ENCODE peak calls at places on chromosomes 2 and 18, in five cellular contexts. Q is endodermal cell; I is GM23248; J is upper lobe of right lung; M is CD8-positive, alpha-beta memory T cell. L is an unnamed sample. For H3K9me3 and H3K4me1, the result is how much of the 10 kb centered on the place peaks cover.

GRCh38 chr2:190379249-190379964 is 28.7 kb upstream of the MFSD6 start:
- DNase-seq in Q (no peak), J (peak), I (no peak), M (no peak), L (no peak)

GRCh38 chr2:204583773-204584172 is 38.5 kb downstream of the PARD3B start:
- DNase-seq in Q (no peak), M (no peak), J (no peak), I (peak), L (no peak)

GRCh38 chr18:58037163-58037562 is 6.9 kb upstream of the NEDD4L start:
- DNase-seq in J (no peak), I (no peak), M (no peak), Q (no peak), L (no peak)

GRCh38 chr2:75031906-75032803 is 73.7 kb downstream of the POLE4 start:
- DNase-seq in I (no peak), J (no peak), M (no peak), Q (no peak), L (no peak)

GRCh38 chr2:88307817-88308216 is 137.7 kb downstream of the THNSL2 start:
- DNase-seq in Q (peak), J (no peak), I (peak), M (no peak), L (peak)

GRCh38 chr2:232336241-232336736 is 42.3 kb upstream of the ALPP start:
- DNase-seq in M (no peak), J (peak), Q (peak), I (no peak), L (no peak)

GRCh38 chr2:205975082-205975949 is 110.7 kb downstream of the INO80D start:
- DNase-seq in I (no peak), J (no peak), Q (no peak), M (no peak), L (no peak)

GRCh38 chr2:174337337-174338154 is 2.8 kb downstream of the SP9 start:
- DNase-seq in I (no peak), J (no peak), Q (peak), M (no peak), L (peak)

GRCh38 chr2:232520088-232520487 is at the start of gene PRSS56:
- DNase-seq in Q (no peak), J (no peak), M (no peak), I (no peak), L (no peak)

GRCh38 chr2:183248866-183249567 is 124.8 kb downstream of the NUP35 start:
- DNase-seq in I (peak), M (no peak), Q (no peak), J (no peak), L (peak)

GRCh38 chr18:44895176-44895798 is 214.6 kb downstream of the SETBP1 start:
- DNase-seq in I (peak), M (no peak), J (no peak), Q (no peak), L (no peak)

GRCh38 chr2:47508641-47509040 is 105.7 kb downstream of the MSH2 start:
- DNase-seq in M (no peak), Q (no peak), J (no peak), I (no peak), L (no peak)

GRCh38 chr2:26720322-26721166 is 28.0 kb downstream of the KCNK3 start:
- DNase-seq in M (no peak), J (peak), Q (no peak), I (peak), L (no peak)

GRCh38 chr2:26212011-26212410 is 32.4 kb downstream of the HADHA start:
- DNase-seq in Q (no peak), M (no peak), I (no peak), J (no peak), L (no peak)

GRCh38 chr2:109166811-109167210 is 37.8 kb downstream of the SH3RF3 start:
- DNase-seq in Q (no peak), J (no peak), M (no peak), I (peak), L (no peak)

GRCh38 chr18:32629990-32630389 is 142.8 kb downstream of the KLHL14 start:
- DNase-seq in I (no peak), Q (no peak), M (no peak), J (no peak), L (no peak)

GRCh38 chr2:101546376-101547058 is 71.6 kb upstream of the RFX8 start:
- DNase-seq in I (peak), J (no peak), Q (no peak), M (no peak), L (no peak)

GRCh38 chr2:231900486-231900942 is 25.7 kb downstream of the NPPC start:
- DNase-seq in M (peak), J (peak), I (peak), Q (peak), L (peak)

GRCh38 chr2:152506843-152507242 is 171.9 kb downstream of the FMNL2 start:
- DNase-seq in M (no peak), J (no peak), I (peak), Q (no peak), L (no peak)

GRCh38 chr2:178512491-178512890 is 32.2 kb downstream of the PLEKHA3 start:
- DNase-seq in M (no peak), I (peak), J (no peak), Q (no peak), L (peak)

GRCh38 chr18:2978626-2979025 is 34.3 kb downstream of the LPIN2 start:
- DNase-seq in I (peak), Q (no peak), M (no peak), J (no peak), L (no peak)
- H3K4me3 ChIP-seq in I (peak), Q (no peak), M (peak), J (no peak), L (no peak)

DNA sequence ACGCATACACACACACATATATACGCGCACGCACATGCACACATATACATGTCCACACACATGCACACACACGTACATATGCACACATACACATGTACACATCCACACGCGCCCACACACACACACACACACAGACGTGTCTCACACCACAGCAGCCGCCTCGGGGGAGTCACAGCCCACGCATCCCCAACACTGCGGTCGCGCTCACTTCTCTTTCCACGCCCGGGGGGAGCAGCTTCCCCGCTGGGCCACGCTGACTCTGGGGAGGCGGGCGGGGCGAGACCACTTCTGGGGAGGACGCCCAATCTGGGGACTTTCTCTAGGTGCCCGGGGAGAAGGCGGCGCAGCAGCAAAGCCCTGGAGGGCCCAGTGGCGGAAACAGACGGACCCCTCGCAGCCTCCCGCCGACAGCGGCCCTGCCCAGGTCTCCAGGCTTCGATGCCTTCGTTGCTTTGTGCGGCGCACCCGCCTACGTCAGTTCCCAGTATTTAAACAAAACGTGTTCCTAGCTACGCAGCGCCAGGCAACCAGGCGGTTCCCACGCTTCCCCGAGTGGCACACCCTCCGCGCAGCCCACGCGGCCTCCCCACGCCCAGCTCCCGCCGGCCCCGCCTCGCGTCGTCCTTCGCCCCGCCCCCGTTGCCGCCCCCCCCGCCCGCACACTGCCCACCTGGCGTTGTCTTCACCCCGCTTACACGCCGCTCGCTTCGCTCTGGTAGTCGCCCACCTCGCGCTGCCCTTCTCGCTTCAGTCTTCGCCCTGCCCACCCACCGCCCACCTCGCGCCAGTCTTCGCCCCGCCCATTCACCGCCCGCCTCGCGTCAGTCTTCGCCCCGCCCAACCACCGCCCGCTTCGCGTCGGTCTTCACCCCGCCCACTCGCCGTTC is 810 bp upstream of the RBFA start:
- DNase-seq in Q (no peak), J (peak), M (peak), I (peak), L (no peak)
- H3K9me3 ChIP-seq in Q (under half), J (under half), M (under half), I (under half), L (under half)

GRCh38 chr2:37585982-37586621 is 85.3 kb downstream of the CDC42EP3 start:
- DNase-seq in M (peak), J (no peak), Q (no peak), I (peak), L (no peak)
- H3K4me1 ChIP-seq in M (half or more), J (half or more), Q (under half), I (half or more), L (under half)

DNA sequence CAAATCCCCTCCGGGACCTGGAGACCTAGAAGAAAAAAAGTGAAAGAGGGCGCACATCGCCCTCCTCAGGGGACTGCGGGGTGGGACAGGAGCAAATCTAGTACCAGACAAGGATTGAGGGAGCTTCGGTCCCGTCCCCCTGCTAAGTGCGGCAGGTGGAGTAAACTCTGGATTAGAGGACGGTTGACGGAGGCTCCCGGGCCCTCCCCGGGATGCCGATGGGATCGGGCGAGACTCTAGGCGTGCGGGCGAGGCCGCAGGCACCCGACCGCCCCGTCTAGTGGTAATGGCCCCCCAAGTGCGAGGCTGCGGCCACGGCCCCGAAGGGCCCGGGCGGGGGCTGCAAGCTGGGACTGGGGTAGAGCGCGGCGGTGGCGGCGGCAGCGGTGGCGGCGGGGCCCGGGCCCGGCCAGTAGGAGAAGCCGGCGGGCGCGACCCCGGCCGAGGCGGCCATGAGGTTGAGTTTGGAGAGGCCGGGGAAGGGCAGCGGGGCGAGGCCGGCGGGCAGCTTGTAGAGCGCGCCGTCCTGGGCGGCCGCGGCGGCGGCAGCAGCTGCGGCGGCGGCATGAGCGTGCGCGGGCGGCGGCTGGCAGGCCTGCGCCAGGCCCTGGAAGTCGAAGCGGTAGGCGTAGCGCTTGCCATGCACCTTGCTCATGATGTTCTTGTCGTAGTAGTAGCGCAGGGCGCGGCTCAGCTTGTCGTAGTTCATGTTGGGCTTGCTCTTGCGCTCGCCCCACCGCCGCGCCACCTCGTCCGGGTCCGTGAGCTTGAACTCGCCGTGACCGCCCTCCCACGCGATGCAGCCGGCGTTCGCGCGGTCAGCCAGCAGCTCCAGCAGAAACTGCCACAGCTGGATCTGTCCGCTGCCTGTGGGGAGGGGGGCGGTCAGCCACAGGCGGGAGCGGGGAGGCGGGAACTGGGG is 3.3 kb downstream of the FEV start:
- DNase-seq in M (no peak), I (peak), Q (peak), J (peak), L (peak)
- H3K4me3 ChIP-seq in M (peak), I (no peak), Q (no peak), J (peak), L (peak)

GRCh38 chr2:95275601-95276243 is 1.5 kb downstream of the PROM2 start:
- DNase-seq in Q (no peak), M (no peak), J (peak), I (peak), L (no peak)

GRCh38 chr2:95274291-95275150 is at the start of gene PROM2:
- DNase-seq in Q (peak), J (peak), M (no peak), I (no peak), L (no peak)

GRCh38 chr2:95276244-95276887 is 2.1 kb downstream of the PROM2 start:
- DNase-seq in M (no peak), I (no peak), J (peak), Q (no peak), L (no peak)

GRCh38 chr2:95273911-95274290 is 348 bp upstream of the PROM2 start:
- DNase-seq in M (no peak), I (no peak), Q (no peak), J (peak), L (no peak)

GRCh38 chr2:95275151-95275515 is 884 bp downstream of the PROM2 start:
- DNase-seq in Q (no peak), M (no peak), J (peak), I (no peak), L (no peak)
- H3K9me3 ChIP-seq in Q (under half), M (under half), J (under half), I (under half), L (under half)

GRCh38 chr18:70289351-70290330 is 796 bp downstream of the SOCS6 start:
- DNase-seq in J (peak), Q (peak), M (no peak), I (peak), L (peak)

GRCh38 chr18:70293166-70293565 is 4.3 kb downstream of the SOCS6 start:
- DNase-seq in I (no peak), M (no peak), J (no peak), Q (no peak), L (no peak)

GRCh38 chr18:70292628-70293027 is 3.8 kb downstream of the SOCS6 start:
- DNase-seq in I (no peak), M (no peak), J (no peak), Q (no peak), L (no peak)

GRCh38 chr18:70290482-70291294 is 1.8 kb downstream of the SOCS6 start:
- DNase-seq in Q (no peak), M (no peak), J (no peak), I (no peak), L (no peak)

GRCh38 chr18:70291295-70291574 is 2.4 kb downstream of the SOCS6 start:
- DNase-seq in I (no peak), J (no peak), M (no peak), Q (no peak), L (no peak)
- H3K4me1 ChIP-seq in I (under half), J (under half), M (under half), Q (under half), L (under half)

GRCh38 chr18:7750966-7751365 is 183.8 kb downstream of the PTPRM start:
- DNase-seq in I (no peak), M (no peak), J (no peak), Q (no peak), L (no peak)

GRCh38 chr18:7757175-7757574 is 190.1 kb downstream of the PTPRM start:
- DNase-seq in I (peak), Q (no peak), M (no peak), J (no peak), L (no peak)

GRCh38 chr18:7754258-7754657 is 187.1 kb downstream of the PTPRM start:
- DNase-seq in M (no peak), J (no peak), I (no peak), Q (no peak), L (no peak)

GRCh38 chr18:7755753-7756475 is 188.8 kb downstream of the PTPRM start:
- DNase-seq in I (peak), Q (no peak), M (no peak), J (no peak), L (no peak)

GRCh38 chr18:7754725-7755181 is 187.6 kb downstream of the PTPRM start:
- DNase-seq in J (no peak), Q (peak), I (no peak), M (no peak), L (peak)
- H3K4me3 ChIP-seq in J (no peak), Q (peak), I (no peak), M (no peak), L (no peak)

GRCh38 chr2:45879406-45879805 is 227.9 kb downstream of the PRKCE start:
- DNase-seq in J (no peak), Q (no peak), M (no peak), I (no peak), L (no peak)
- H3K9me3 ChIP-seq in J (under half), Q (under half), M (under half), I (under half), L (under half)